ENCODE peak calls at places on chromosomes 1 and 21, in ten cellular contexts. N, W, J, K, C, Z, F, O, P and Y are unnamed samples.

GRCh38 chr1:55055084-55055882 is 15.9 kb downstream of the PCSK9 start:
- DNase-seq in N (no peak), W (no peak), J (no peak), K (no peak), C (no peak), Z (no peak), F (no peak), O (no peak), P (peak), Y (no peak)

GRCh38 chr1:200979574-200980451 is 43.7 kb downstream of the KIF21B start:
- DNase-seq in N (no peak), W (no peak), J (no peak), K (no peak), C (peak), Z (no peak), F (no peak), O (peak), P (peak), Y (peak)

GRCh38 chr1:17274186-17275170 is 25.6 kb downstream of the PADI3 start:
- DNase-seq in N (peak), W (no peak), J (no peak), K (no peak), C (peak), Z (no peak), F (peak), O (no peak), P (peak), Y (peak)

GRCh38 chr1:53892911-53893310 is 1.1 kb upstream of the DIO1 start:
- DNase-seq in N (no peak), W (no peak), J (peak), K (no peak), C (no peak), Z (no peak), F (no peak), O (no peak), P (no peak), Y (no peak)

GRCh38 chr21:36211660-36212512 is 55.3 kb downstream of the DOP1B start:
- DNase-seq in N (peak), W (no peak), J (no peak), K (no peak), C (no peak), Z (no peak), F (no peak), O (no peak), P (peak), Y (no peak)

GRCh38 chr1:70043806-70044205 is 161.6 kb downstream of the LRRC40 start:
- DNase-seq in N (peak), W (no peak), J (no peak), K (no peak), C (no peak), Z (no peak), F (no peak), O (no peak), P (peak), Y (no peak)

GRCh38 chr1:44721521-44722361 is 9.2 kb downstream of the RNU5D-1 start:
- DNase-seq in N (peak), W (no peak), J (no peak), K (no peak), C (peak), Z (no peak), F (no peak), O (peak), P (peak), Y (peak)

GRCh38 chr1:110948038-110948810 is 15.5 kb downstream of the LRIF1 start:
- DNase-seq in N (peak), W (no peak), J (no peak), K (no peak), C (no peak), Z (no peak), F (no peak), O (no peak), P (peak), Y (no peak)

GRCh38 chr1:203507227-203507626 is 13.3 kb downstream of the OPTC start:
- DNase-seq in N (peak), W (no peak), J (no peak), K (no peak), C (no peak), Z (peak), F (peak), O (no peak), P (no peak), Y (no peak)

GRCh38 chr1:85550784-85551516 is 29.6 kb upstream of the CCN1 start:
- DNase-seq in N (peak), W (no peak), J (no peak), K (no peak), C (no peak), Z (no peak), F (no peak), O (no peak), P (peak), Y (no peak)

GRCh38 chr1:62025154-62025553 is 169.5 kb upstream of the L1TD1 start:
- DNase-seq in N (no peak), W (no peak), J (no peak), K (no peak), C (no peak), Z (no peak), F (no peak), O (no peak), P (no peak), Y (no peak)

GRCh38 chr1:204612326-204612725 is 73.2 kb downstream of the LRRN2 start:
- DNase-seq in N (no peak), W (no peak), J (no peak), K (no peak), C (no peak), Z (no peak), F (no peak), O (no peak), P (peak), Y (no peak)
- H3K4me3 ChIP-seq in N (no peak), W (no peak), J (no peak), K (no peak), C (no peak), Z (no peak), F (no peak), O (no peak), P (no peak), Y (no peak)

GRCh38 chr1:103514920-103515503 is 10.5 kb upstream of the RNPC3 start:
- DNase-seq in N (peak), W (no peak), J (no peak), K (no peak), C (peak), Z (no peak), F (no peak), O (no peak), P (peak), Y (peak)
- TF ChIP-seq CTCF in N (peak), W (no peak), J (peak), K (peak), C (peak), Z (peak), F (peak), O (peak), P (peak), Y (peak)

GRCh38 chr1:30755334-30755733 is 2.2 kb downstream of the LAPTM5 start:
- DNase-seq in N (no peak), W (no peak), J (no peak), K (no peak), C (no peak), Z (no peak), F (no peak), O (no peak), P (no peak), Y (no peak)
- H3K4me3 ChIP-seq in N (no peak), W (peak), J (peak), K (no peak), C (peak), Z (no peak), F (no peak), O (peak), P (no peak), Y (peak)

GRCh38 chr1:47160716-47161115 is 23.5 kb downstream of the CYP4A22 start:
- DNase-seq in N (no peak), W (no peak), J (no peak), K (no peak), C (no peak), Z (no peak), F (no peak), O (no peak), P (no peak), Y (no peak)

GRCh38 chr1:47164552-47164951 is 25.3 kb downstream of the PDZK1IP1 start:
- DNase-seq in N (no peak), W (no peak), J (no peak), K (no peak), C (no peak), Z (no peak), F (no peak), O (no peak), P (no peak), Y (no peak)

GRCh38 chr1:47161298-47162040 is 24.2 kb downstream of the CYP4A22 start:
- DNase-seq in N (no peak), W (no peak), J (no peak), K (no peak), C (no peak), Z (no peak), F (no peak), O (no peak), P (no peak), Y (no peak)
- TF ChIP-seq CTCF in N (no peak), W (no peak), J (no peak), K (no peak), C (no peak), Z (no peak), F (no peak), O (no peak), P (no peak), Y (no peak)

GRCh38 chr1:9320520-9321479 is 28.1 kb downstream of the SPSB1 start:
- DNase-seq in N (peak), W (no peak), J (no peak), K (no peak), C (no peak), Z (no peak), F (no peak), O (no peak), P (no peak), Y (no peak)
- H3K4me3 ChIP-seq in N (peak), W (no peak), J (no peak), K (no peak), C (no peak), Z (peak), F (no peak), O (no peak), P (no peak), Y (no peak)

GRCh38 chr1:42266253-42267135 is 68.5 kb downstream of the FOXJ3 start:
- DNase-seq in N (no peak), W (no peak), J (no peak), K (no peak), C (no peak), Z (no peak), F (no peak), O (no peak), P (peak), Y (no peak)
- TF ChIP-seq CTCF in N (no peak), W (no peak), J (no peak), K (no peak), C (peak), Z (no peak), F (no peak), O (no peak), P (peak), Y (peak)

GRCh38 chr1:230381049-230381467 is 45.1 kb downstream of the PGBD5 start:
- DNase-seq in N (no peak), W (peak), J (peak), K (no peak), C (no peak), Z (no peak), F (no peak), O (no peak), P (no peak), Y (no peak)

GRCh38 chr1:230379462-230379861 is 46.7 kb downstream of the PGBD5 start:
- DNase-seq in N (no peak), W (no peak), J (no peak), K (no peak), C (no peak), Z (no peak), F (no peak), O (no peak), P (no peak), Y (no peak)

GRCh38 chr1:230377851-230378250 is 48.3 kb downstream of the PGBD5 start:
- DNase-seq in N (no peak), W (no peak), J (no peak), K (no peak), C (no peak), Z (no peak), F (no peak), O (no peak), P (no peak), Y (no peak)

GRCh38 chr1:230381564-230381963 is 44.6 kb downstream of the PGBD5 start:
- DNase-seq in N (no peak), W (no peak), J (no peak), K (no peak), C (no peak), Z (no peak), F (no peak), O (no peak), P (no peak), Y (no peak)

GRCh38 chr1:230379928-230380327 is 46.2 kb downstream of the PGBD5 start:
- DNase-seq in N (no peak), W (no peak), J (no peak), K (no peak), C (no peak), Z (no peak), F (no peak), O (no peak), P (no peak), Y (no peak)
- H3K4me3 ChIP-seq in N (no peak), W (no peak), J (no peak), K (no peak), C (no peak), Z (no peak), F (no peak), O (no peak), P (no peak), Y (no peak)

DNA sequence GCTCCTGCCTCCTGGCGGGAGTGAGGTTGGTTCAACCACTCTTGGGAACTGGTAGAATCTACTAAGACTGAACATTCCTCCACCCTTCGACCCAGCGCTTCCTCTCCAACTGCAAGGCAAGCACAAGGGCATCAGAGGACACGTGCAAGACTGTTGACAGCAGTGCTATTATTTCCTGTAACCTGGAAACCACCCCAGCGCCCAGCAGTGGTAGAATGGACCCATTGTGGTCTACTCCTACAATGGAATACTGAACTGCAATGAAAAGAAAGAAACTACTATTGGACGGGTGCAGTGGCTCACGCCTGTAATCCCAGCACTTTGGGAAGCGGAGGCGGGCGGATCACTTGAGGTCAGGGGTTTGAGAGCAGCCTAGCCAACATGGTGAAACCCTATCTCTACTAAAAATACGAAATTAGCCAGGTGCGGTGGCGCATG is 33.0 kb upstream of the TARDBP start:
- DNase-seq in N (no peak), W (no peak), J (peak), K (no peak), C (no peak), Z (no peak), F (peak), O (no peak), P (peak), Y (no peak)
- TF ChIP-seq CTCF in N (no peak), W (no peak), J (no peak), K (no peak), C (no peak), Z (no peak), F (no peak), O (no peak), P (peak), Y (no peak)

GRCh38 chr1:72434070-72434469 is 151.7 kb upstream of the NEGR1 start:
- DNase-seq in N (no peak), W (no peak), J (no peak), K (no peak), C (no peak), Z (no peak), F (no peak), O (no peak), P (no peak), Y (no peak)
- H3K4me3 ChIP-seq in N (no peak), W (no peak), J (no peak), K (no peak), C (no peak), Z (no peak), F (no peak), O (no peak), P (no peak), Y (no peak)

GRCh38 chr1:19067912-19068638 is 111.6 kb upstream of the IFFO2 start:
- DNase-seq in N (no peak), W (no peak), J (no peak), K (no peak), C (no peak), Z (no peak), F (no peak), O (no peak), P (no peak), Y (no peak)

GRCh38 chr1:19066248-19066873 is 109.9 kb upstream of the IFFO2 start:
- DNase-seq in N (peak), W (peak), J (no peak), K (no peak), C (no peak), Z (no peak), F (no peak), O (no peak), P (peak), Y (no peak)

GRCh38 chr1:19068639-19069276 is 112.3 kb upstream of the IFFO2 start:
- DNase-seq in N (no peak), W (no peak), J (no peak), K (no peak), C (no peak), Z (no peak), F (no peak), O (no peak), P (no peak), Y (no peak)

GRCh38 chr1:19066874-19067186 is 110.4 kb upstream of the IFFO2 start:
- DNase-seq in N (no peak), W (no peak), J (peak), K (no peak), C (peak), Z (no peak), F (no peak), O (no peak), P (no peak), Y (no peak)

DNA sequence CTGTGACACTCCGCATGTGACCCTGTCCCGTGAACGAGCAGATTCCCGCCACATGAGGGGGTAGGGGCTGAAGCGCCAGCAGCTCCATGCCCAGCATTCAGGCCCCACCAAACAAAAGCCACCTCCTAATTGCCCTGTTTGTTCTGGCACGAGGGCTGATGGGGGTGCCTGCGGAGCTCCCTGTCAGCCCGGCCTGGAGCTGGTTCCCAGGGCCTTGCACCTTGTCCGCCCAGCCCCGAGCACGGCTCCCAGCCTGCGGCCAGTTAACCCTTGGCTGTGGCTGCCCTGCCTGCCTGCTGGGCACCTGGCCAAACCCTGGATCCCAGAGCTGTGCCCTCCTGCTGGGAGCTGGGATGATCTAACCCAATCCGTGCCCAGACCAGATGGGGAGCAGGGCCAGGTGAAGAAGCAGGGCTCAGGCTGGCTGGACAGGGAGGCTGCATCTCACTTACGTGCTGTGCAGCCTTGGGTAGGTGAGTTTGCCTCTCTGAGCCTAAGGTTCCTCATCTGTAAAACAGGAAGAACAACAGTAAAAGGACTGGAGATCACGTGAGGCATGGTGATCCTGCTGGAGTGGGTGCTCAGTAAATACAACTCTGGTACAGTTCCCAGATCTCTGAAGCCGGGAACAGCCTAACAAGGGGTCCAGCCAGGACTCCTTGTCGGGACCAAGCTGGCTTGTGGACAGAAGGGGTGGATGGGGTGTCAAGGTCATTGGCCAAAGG is 110.9 kb upstream of the IFFO2 start:
- DNase-seq in N (no peak), W (peak), J (no peak), K (no peak), C (no peak), Z (no peak), F (no peak), O (no peak), P (no peak), Y (no peak)
- TF ChIP-seq CTCF in N (no peak), W (no peak), J (peak), K (no peak), C (no peak), Z (no peak), F (no peak), O (no peak), P (no peak), Y (no peak)